ENCODE peak calls at places on chromosomes 11 and 22, in four cellular contexts. V, M, D and A are unnamed samples.
A peak's percentile ranks its signal among the peaks of the same experiment; 100 is the strongest.

GRCh38 chr22:31764785-31765184 is 11.0 kb downstream of the DEPDC5 start:
- DNase-seq in V (no peak), M (no peak), D (no peak), A (no peak)

GRCh38 chr11:28819741-28820140 is 711.6 kb downstream of the METTL15 start:
- DNase-seq in V (no peak), M (no peak), D (no peak), A (no peak)

GRCh38 chr11:1468002-1468401 is 18.6 kb downstream of the MOB2 start:
- DNase-seq in V (no peak), M (no peak), D (no peak), A (peak; percentile 68)

GRCh38 chr22:35552186-35552842 is 11.7 kb downstream of the RASD2 start:
- DNase-seq in V (peak; percentile 79), M (no peak), D (no peak), A (no peak)

GRCh38 chr11:14376920-14377319 is 17.9 kb upstream of the RRAS2 start:
- DNase-seq in V (no peak), M (no peak), D (no peak), A (no peak)

GRCh38 chr11:134045799-134046635 is 22.9 kb upstream of the JAM3 start:
- DNase-seq in V (no peak), M (no peak), D (no peak), A (peak; percentile 42)

GRCh38 chr11:26286472-26287066 is 45.4 kb upstream of the ANO3 start:
- DNase-seq in V (no peak), M (no peak), D (no peak), A (no peak)

GRCh38 chr11:42422094-42422493 is 889.7 kb upstream of the API5 start:
- DNase-seq in V (no peak), M (no peak), D (no peak), A (no peak)

GRCh38 chr22:21652010-21652546 is 10.0 kb downstream of the SDF2L1 start:
- DNase-seq in V (peak; percentile 65), M (no peak), D (peak; percentile 87), A (peak; percentile 97)

GRCh38 chr11:2717561-2717960 is 17.8 kb upstream of the KCNQ1OT1 start:
- DNase-seq in V (no peak), M (no peak), D (no peak), A (no peak)

GRCh38 chr11:121246021-121246768 is 46.4 kb upstream of the SC5D start:
- DNase-seq in V (no peak), M (no peak), D (no peak), A (no peak)

GRCh38 chr11:24496728-24497396 is at the start of gene LUZP2:
- DNase-seq in V (no peak), M (peak; percentile 57), D (peak; percentile 4), A (peak; percentile 48)

GRCh38 chr22:28005513-28005912 is 86.5 kb upstream of the PITPNB start:
- DNase-seq in V (no peak), M (no peak), D (no peak), A (peak; percentile 74)

GRCh38 chr22:47547239-47547661 is 784.8 kb downstream of the TBC1D22A start:
- DNase-seq in V (no peak), M (no peak), D (no peak), A (no peak)

GRCh38 chr11:74634537-74634936 is 42.2 kb downstream of the POLD3 start:
- DNase-seq in V (no peak), M (no peak), D (no peak), A (no peak)

GRCh38 chr11:74639533-74639932 is 47.2 kb downstream of the POLD3 start:
- DNase-seq in V (no peak), M (no peak), D (no peak), A (no peak)

GRCh38 chr11:74641289-74641688 is 48.9 kb downstream of the POLD3 start:
- DNase-seq in V (no peak), M (no peak), D (no peak), A (no peak)

GRCh38 chr11:74633406-74634393 is 41.3 kb downstream of the POLD3 start:
- DNase-seq in V (no peak), M (no peak), D (no peak), A (no peak)

DNA sequence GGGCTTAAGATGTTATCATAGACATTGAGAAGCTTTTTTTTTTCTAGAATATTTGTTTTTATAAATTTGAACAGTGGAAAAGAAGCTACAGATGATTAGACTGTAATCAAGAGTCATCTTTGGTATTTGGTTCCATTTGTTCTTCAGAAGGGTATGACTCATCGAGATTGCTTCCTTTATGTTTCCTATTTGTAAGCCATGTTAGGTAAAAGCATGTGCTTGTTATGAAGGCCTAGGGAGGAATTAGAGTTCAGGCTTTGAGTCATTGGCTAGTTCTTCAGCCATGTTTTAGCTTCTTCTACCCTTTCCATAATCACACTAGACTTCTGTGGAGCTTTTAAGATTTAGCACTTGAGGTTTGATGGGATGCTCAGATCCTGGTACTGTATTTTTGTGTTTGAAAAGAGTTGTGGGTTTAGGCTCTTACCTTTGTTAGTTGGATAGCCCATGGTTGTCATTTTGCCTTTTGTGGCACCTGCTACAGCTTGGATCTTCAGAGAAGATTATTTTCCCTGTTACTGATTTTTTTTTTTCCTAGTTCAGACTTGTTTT is 44.3 kb downstream of the POLD3 start:
- DNase-seq in V (no peak), M (no peak), D (no peak), A (no peak)
- H3K27ac ChIP-seq in V (no peak overlapping the region), M (no peak overlapping the region), D (peak overlapping the region; percentile 29), A (no peak overlapping the region)

GRCh38 chr11:60921777-60922335 is 2.4 kb upstream of the TMEM132A start:
- DNase-seq in V (no peak), M (no peak), D (no peak), A (no peak)
- H3K4me3 ChIP-seq in V (no peak overlapping the region), M (no peak overlapping the region), D (no peak overlapping the region), A (no peak overlapping the region)

GRCh38 chr11:117202386-117203068 is 3.4 kb downstream of the TAGLN start:
- DNase-seq in V (no peak), M (no peak), D (no peak), A (peak; percentile 48)
- H3K27ac ChIP-seq in V (no peak overlapping the region), M (no peak overlapping the region), D (peak overlapping the region; percentile 82), A (peak overlapping the region; percentile 43)

GRCh38 chr22:40238425-40239344 is 61.0 kb downstream of the TNRC6B start:
- DNase-seq in V (no peak), M (no peak), D (peak; percentile 48), A (no peak)
- H3K4me3 ChIP-seq in V (no peak overlapping the region), M (no peak overlapping the region), D (no peak overlapping the region), A (no peak overlapping the region)

DNA sequence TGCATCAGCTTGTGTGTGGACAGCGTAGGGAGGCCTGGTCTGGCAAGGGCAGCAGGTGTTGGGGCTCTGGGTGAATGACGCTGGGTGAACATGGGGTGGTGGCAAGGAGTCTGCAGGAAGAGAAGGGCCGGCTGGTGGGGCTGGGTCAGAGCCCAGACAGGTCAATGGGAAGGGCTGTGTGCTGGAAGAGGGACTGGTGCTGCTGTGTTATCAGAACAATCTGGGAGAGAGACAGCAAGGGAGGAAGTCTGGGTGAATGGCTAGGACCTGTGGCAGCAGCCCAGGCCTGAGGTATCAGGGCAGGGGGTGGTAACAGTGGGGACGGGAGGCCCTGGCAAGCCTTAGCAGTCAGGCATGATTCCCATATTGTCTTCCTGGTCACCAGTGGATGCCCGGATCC is 206.7 kb downstream of the SNX19 start:
- DNase-seq in V (no peak), M (no peak), D (no peak), A (no peak)
- H3K27ac ChIP-seq in V (no peak overlapping the region), M (no peak overlapping the region), D (no peak overlapping the region), A (no peak overlapping the region)

GRCh38 chr22:50271011-50271394 is 823 bp upstream of the MAPK11 start:
- DNase-seq in V (no peak), M (no peak), D (no peak), A (no peak)
- H3K4me3 ChIP-seq in V (peak overlapping the region; percentile 68), M (peak overlapping the region; percentile 23), D (peak overlapping the region; percentile 40), A (peak overlapping the region; percentile 39)

DNA sequence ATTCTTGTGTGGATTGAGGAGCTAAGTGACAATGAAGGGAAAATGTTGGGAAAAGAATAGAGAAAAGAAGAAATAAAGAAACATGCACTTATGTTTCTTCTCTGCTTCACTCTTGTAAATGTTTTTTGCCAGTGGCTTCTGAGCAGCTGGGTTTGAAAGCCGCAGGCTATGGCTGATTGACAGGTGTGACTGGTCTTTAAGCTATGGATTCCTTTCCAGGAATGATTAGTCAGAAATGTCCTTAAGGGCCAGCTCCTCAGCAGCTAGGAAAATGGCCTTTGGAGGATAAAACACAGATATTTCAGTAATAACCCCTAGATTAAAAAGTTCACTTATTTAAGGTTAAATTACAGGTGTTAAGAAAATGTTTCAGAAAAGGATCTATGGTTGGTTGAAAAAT is 6.5 kb upstream of the USP28 start:
- DNase-seq in V (no peak), M (no peak), D (no peak), A (no peak)
- H3K27ac ChIP-seq in V (no peak overlapping the region), M (no peak overlapping the region), D (no peak overlapping the region), A (no peak overlapping the region)

DNA sequence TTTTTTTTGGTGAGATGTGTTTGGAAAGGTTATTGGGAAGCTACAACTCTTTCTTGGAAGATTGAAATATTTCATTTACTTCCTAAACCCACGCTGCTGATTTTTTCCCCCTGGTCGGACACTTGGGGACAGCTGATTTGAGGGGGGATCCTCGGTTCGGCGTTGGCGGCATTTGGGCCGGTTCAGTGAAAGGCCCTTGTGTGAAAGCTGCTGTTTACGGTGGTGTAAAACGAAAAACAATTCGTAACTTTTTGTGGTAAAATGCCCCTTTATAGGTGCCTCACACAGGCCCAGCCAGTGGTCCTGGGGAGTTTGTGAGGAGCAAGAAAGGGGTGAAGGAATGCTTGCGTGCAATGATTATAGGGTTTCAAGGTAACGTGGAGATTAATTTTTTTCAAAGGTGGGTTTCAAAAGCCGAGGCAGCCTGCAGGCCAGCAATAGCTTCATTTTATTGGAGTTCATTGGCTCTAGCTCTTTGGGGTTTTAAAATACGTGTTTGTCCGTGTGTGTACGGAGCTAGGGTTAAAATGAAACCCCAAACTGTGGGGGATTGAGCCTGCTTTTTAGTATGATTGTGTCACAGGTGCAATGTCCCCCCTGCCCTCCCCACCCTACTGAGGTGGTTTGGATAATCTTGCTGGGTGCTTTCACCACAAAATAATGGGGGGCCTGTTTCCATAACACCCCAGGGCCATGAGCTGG is 77.2 kb upstream of the PPARA start:
- DNase-seq in V (no peak), M (no peak), D (no peak), A (peak; percentile 30)
- H3K4me3 ChIP-seq in V (peak overlapping the region; percentile 5), M (peak overlapping the region; percentile 59), D (peak overlapping the region; percentile 78), A (peak overlapping the region; percentile 92)